ENCODE peak calls at places on chromosomes 1 and 21, in four cellular contexts. E is aorta, Y is fibroblast of pulmonary artery, Z is A549. I is an unnamed sample.

GRCh38 chr1:153617677-153618076 is 1.6 kb upstream of the S100A14 start:
- DNase-seq in Y (peak; percentile 51), E (peak; percentile 87), Z (no peak), I (peak; percentile 86)

GRCh38 chr1:180521474-180522203 is 19.3 kb upstream of the ACBD6 start:
- DNase-seq in E (no peak), Z (peak; percentile 48), Y (peak; percentile 23), I (peak; percentile 89)

GRCh38 chr1:100358210-100358609 is 5.9 kb downstream of the CDC14A start:
- DNase-seq in E (no peak), Y (peak; percentile 46), Z (peak; percentile 20), I (no peak)

GRCh38 chr1:76138217-76138616 is 63.7 kb downstream of the ST6GALNAC3 start:
- DNase-seq in Z (no peak), Y (no peak), E (no peak), I (no peak)

GRCh38 chr1:225817611-225818061 is 7.7 kb downstream of the EPHX1 start:
- DNase-seq in Y (peak; percentile 93), Z (peak; percentile 94), E (peak; percentile 90), I (peak; percentile 73)

GRCh38 chr1:17648457-17649145 is 106.5 kb upstream of the ACTL8 start:
- DNase-seq in Y (no peak), Z (no peak), E (peak; percentile 82), I (no peak)

GRCh38 chr1:192907545-192908243 is 98.9 kb downstream of the RGS2 start:
- DNase-seq in E (no peak), Z (peak; percentile 9), Y (peak; percentile 70), I (peak; percentile 89)

GRCh38 chr21:46079357-46080170 is 18.3 kb upstream of the COL6A2 start:
- DNase-seq in Z (no peak), Y (peak; percentile 62), E (peak; percentile 73), I (no peak)

GRCh38 chr1:2594001-2594640 is 7.5 kb downstream of the PRXL2B start:
- DNase-seq in E (peak; percentile 64), Z (no peak), Y (peak; percentile 50), I (peak; percentile 33)

DNA sequence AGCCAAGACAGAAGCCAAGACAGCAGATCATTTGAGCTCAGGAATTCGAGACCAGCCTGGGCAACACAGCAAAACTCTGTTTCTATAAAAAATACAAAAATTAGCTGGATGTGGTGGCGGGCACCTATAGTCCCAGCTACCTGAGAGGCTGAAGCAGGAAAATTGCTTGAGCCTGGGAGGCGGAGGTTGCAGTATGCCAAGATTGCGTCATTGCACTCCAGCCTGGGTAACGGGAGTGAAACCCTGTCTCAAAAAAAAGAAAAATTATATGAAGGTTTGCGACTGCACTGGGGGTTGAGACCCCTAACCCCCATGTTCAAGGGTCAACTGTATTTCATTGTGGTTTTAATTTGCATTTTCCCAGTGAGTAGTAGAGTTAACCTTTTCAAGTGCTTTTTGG is 16.3 kb downstream of the RNF11 start:
- DNase-seq in Z (no peak), E (no peak), Y (no peak), I (no peak)
- H3K4me3 ChIP-seq in Z (no peak overlapping the region), E (no peak overlapping the region), Y (no peak overlapping the region), I (no peak overlapping the region)

GRCh38 chr1:204417231-204417997 is 5.8 kb upstream of the PPP1R15B start:
- DNase-seq in Y (peak; percentile 93), E (peak; percentile 82), Z (peak; percentile 97), I (peak; percentile 97)
- H3K4me3 ChIP-seq in Y (peak overlapping the region; percentile 30), E (no peak overlapping the region), Z (peak overlapping the region; percentile 42), I (no peak overlapping the region)

GRCh38 chr21:43658769-43659135 is 536 bp downstream of the HSF2BP start:
- DNase-seq in E (no peak), Y (no peak), Z (no peak), I (no peak)
- H3K4me3 ChIP-seq in E (no peak overlapping the region), Y (no peak overlapping the region), Z (peak overlapping the region; percentile 98), I (peak overlapping the region; percentile 40)

DNA sequence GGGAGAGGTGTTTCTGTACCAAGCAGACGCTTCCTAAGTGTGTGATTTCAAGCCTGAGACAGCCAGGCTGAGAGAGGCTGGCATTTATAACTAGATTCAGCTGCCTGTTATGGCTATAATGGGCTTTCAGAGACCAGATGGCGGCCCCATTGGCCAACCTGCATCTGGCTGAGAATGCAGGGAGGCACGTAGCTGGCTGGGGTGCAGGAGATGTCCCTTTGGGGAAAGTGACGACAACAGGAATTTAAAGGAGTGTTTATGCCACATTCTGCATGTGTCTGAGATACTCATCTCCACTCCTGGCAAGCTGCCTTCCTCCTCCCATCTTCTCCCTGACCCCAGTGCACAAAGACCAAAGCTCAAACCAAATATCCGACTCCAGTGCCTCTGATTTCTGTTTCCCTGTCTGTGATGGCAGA is 21.3 kb upstream of the CCDC190 start:
- DNase-seq in Z (no peak), Y (no peak), E (no peak), I (no peak)
- H3K4me3 ChIP-seq in Z (no peak overlapping the region), Y (no peak overlapping the region), E (no peak overlapping the region), I (no peak overlapping the region)

DNA sequence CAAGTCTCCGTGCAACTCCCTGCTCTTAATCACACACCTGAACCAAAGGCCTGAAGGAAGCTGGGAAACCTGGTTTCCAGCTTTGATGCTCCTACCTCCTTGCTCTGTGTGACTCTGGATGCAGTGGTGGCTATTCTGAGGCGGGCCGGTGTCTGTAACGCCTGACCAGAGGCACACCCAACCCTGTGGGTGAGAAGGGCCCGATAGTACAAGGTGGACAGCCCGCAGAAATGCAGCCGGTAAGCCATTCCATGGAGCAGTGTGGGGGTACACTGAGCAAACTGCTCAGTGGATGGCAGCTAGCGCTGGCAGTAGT is 36.1 kb downstream of the AHDC1 start:
- DNase-seq in Y (no peak), E (no peak), Z (no peak), I (no peak)
- H3K4me3 ChIP-seq in Y (no peak overlapping the region), E (no peak overlapping the region), Z (peak overlapping the region; percentile 4), I (peak overlapping the region; percentile 26)

DNA sequence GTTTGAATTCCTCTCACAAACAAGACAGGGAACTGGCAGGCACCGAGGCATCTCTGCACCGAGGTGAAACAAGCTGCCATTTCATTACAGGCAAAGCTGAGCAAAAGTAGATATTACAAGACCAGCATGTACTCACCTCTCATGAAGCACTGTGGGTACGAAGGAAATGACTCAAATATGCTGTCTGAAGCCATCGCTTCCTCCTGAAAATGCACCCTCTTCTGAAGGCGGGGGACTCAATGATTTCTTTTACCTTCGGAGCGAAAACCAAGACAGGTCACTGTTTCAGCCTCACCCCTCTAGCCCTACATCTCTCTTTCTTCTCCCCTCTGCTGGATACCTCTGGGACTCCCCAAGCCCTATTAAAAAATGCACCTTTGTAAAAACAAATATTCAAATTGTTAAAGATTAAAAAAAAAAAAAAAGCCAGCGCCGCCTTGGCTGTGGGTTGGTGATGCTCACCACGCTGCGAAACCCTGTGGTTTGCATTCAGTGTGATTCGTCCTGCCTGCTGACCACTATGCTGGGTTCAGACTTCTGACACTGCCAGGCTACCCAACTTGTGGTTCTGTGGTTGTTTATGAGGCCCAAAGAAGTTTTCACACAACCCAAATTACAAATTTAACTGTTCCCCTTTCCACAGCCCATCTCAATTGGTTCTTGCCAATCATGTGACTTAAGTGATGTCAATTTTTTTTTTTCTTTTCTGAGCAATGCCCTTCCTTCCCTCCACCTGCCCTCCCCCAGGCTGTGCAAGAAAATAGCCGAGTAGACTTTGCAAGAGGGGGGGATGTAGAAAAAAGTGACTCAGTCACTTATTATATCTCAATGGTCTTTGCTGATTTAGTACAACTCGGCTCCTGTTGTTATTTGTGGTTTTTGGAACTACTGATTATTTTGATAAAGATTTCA is at the start of gene RUNX1:
- DNase-seq in E (peak; percentile 79), Z (no peak), Y (peak; percentile 53), I (peak; percentile 70)
- H3K4me3 ChIP-seq in E (no peak within 1 kb of the TSS), Z (no peak within 1 kb of the TSS), Y (peak within 1 kb of the TSS; percentile 43), I (no peak within 1 kb of the TSS)